ENCODE peak calls at places on chromosomes 7 and 10, in five cellular contexts. F is psoas muscle; I is endodermal cell; L is CD8-positive, alpha-beta memory T cell; C is CD4-positive, CD25-positive, alpha-beta regulatory T cell. V is an unnamed sample.
A peak's percentile ranks its signal among the peaks of the same experiment; 100 is the strongest.

GRCh38 chr7:21568762-21569161 is 25.9 kb downstream of the DNAH11 start:
- DNase-seq in F (no peak), L (no peak), C (peak; percentile 31), I (no peak), V (peak; percentile 8)

GRCh38 chr7:141675431-141676210 is 26.3 kb downstream of the DENND11 start:
- DNase-seq in C (peak; percentile 72), L (no peak), F (no peak), I (no peak), V (no peak)

GRCh38 chr10:125284875-125285597 is 124.7 kb upstream of the CTBP2 start:
- DNase-seq in L (no peak), C (no peak), I (no peak), F (no peak), V (peak; percentile 29)

GRCh38 chr10:2938869-2939268 is 128.5 kb upstream of the PFKP start:
- DNase-seq in C (no peak), L (no peak), F (no peak), I (no peak), V (no peak)

GRCh38 chr7:69953319-69954067 is 355.2 kb downstream of the AUTS2 start:
- DNase-seq in C (no peak), L (no peak), F (no peak), I (no peak), V (peak; percentile 71)

GRCh38 chr7:44565097-44565794 is 8.5 kb downstream of the DDX56 start:
- DNase-seq in L (peak; percentile 47), C (peak; percentile 60), I (peak; percentile 94), F (peak; percentile 71), V (no peak)

GRCh38 chr10:5168897-5169296 is 16.1 kb downstream of the AKR1C8 start:
- DNase-seq in L (no peak), C (peak; percentile 71), I (no peak), F (no peak), V (no peak)

GRCh38 chr10:93386496-93387369 is 95.4 kb downstream of the MYOF start:
- DNase-seq in C (peak; percentile 53), I (no peak), L (no peak), F (peak; percentile 17), V (no peak)

GRCh38 chr7:156780724-156781455 is 112.1 kb downstream of the LMBR1 start:
- DNase-seq in L (no peak), F (no peak), I (no peak), C (peak; percentile 39), V (no peak)

GRCh38 chr10:80405035-80405434 is 3.3 kb upstream of the PRXL2A start:
- DNase-seq in L (no peak), F (no peak), C (no peak), I (no peak), V (no peak)

GRCh38 chr7:2006231-2006771 is 226.4 kb downstream of the MAD1L1 start:
- DNase-seq in F (peak; percentile 6), C (no peak), L (no peak), I (no peak), V (no peak)

GRCh38 chr10:73998623-73999622 is 1.0 kb downstream of the VCL start:
- DNase-seq in F (peak; percentile 62), L (peak; percentile 17), I (peak; percentile 82), C (no peak), V (no peak)

GRCh38 chr7:3943779-3944520 is 642.9 kb downstream of the SDK1 start:
- DNase-seq in C (no peak), L (no peak), F (no peak), I (no peak), V (no peak)

GRCh38 chr7:66296001-66296521 is 90.9 kb downstream of the TPST1 start:
- DNase-seq in F (no peak), C (no peak), L (no peak), I (no peak), V (no peak)

GRCh38 chr10:101014966-101015581 is 15.5 kb downstream of the LZTS2 start:
- DNase-seq in C (no peak), I (no peak), L (no peak), F (no peak), V (no peak)

GRCh38 chr10:84876116-84876999 is 548.0 kb downstream of the CCSER2 start:
- DNase-seq in L (no peak), F (no peak), C (no peak), I (no peak), V (no peak)

GRCh38 chr7:117871778-117872538 is 1.3 kb downstream of the CTTNBP2 start:
- DNase-seq in L (no peak), I (peak; percentile 75), F (peak; percentile 20), C (no peak), V (no peak)
- H3K4me3 ChIP-seq in L (no peak overlapping the region), I (peak overlapping the region; percentile 86), F (peak overlapping the region; percentile 75), C (no peak overlapping the region), V (no peak overlapping the region)

DNA sequence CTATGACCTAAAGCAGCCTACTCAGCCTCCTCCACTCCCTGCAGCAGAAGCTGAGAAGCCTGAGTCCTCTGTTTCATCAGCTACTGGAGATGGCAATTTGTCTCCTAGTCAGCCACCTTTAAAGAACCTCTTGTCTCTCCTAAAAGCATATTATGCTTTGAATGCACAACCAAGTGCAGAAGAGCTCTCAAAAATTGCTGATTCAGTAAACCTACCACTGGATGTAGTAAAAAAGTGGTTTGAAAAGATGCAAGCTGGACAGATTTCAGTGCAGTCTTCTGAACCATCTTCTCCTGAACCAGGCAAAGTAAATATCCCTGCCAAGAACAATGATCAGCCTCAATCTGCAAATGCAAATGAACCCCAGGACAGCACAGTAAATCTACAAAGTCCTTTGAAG is 202.0 kb downstream of the ZEB1 start:
- DNase-seq in C (no peak), F (no peak), I (no peak), L (no peak), V (no peak)
- H3K4me3 ChIP-seq in C (no peak overlapping the region), F (no peak overlapping the region), I (no peak overlapping the region), L (no peak overlapping the region), V (no peak overlapping the region)

GRCh38 chr7:143013473-143013872 is 13.5 kb downstream of the OR9A2 start:
- DNase-seq in L (no peak), F (no peak), I (no peak), C (no peak), V (no peak)

GRCh38 chr7:143016996-143017395 is 9.9 kb downstream of the OR9A2 start:
- DNase-seq in L (no peak), F (no peak), C (no peak), I (no peak), V (no peak)

GRCh38 chr7:143013897-143014296 is 13.0 kb downstream of the OR9A2 start:
- DNase-seq in I (no peak), C (no peak), F (no peak), L (no peak), V (no peak)

GRCh38 chr7:143015926-143016490 is 10.9 kb downstream of the OR9A2 start:
- DNase-seq in F (no peak), C (no peak), L (no peak), I (no peak), V (no peak)

GRCh38 chr7:143015102-143015501 is 11.8 kb downstream of the OR9A2 start:
- DNase-seq in C (no peak), I (no peak), L (no peak), F (no peak), V (no peak)
- H3K4me3 ChIP-seq in C (no peak overlapping the region), I (no peak overlapping the region), L (no peak overlapping the region), F (no peak overlapping the region), V (no peak overlapping the region)

DNA sequence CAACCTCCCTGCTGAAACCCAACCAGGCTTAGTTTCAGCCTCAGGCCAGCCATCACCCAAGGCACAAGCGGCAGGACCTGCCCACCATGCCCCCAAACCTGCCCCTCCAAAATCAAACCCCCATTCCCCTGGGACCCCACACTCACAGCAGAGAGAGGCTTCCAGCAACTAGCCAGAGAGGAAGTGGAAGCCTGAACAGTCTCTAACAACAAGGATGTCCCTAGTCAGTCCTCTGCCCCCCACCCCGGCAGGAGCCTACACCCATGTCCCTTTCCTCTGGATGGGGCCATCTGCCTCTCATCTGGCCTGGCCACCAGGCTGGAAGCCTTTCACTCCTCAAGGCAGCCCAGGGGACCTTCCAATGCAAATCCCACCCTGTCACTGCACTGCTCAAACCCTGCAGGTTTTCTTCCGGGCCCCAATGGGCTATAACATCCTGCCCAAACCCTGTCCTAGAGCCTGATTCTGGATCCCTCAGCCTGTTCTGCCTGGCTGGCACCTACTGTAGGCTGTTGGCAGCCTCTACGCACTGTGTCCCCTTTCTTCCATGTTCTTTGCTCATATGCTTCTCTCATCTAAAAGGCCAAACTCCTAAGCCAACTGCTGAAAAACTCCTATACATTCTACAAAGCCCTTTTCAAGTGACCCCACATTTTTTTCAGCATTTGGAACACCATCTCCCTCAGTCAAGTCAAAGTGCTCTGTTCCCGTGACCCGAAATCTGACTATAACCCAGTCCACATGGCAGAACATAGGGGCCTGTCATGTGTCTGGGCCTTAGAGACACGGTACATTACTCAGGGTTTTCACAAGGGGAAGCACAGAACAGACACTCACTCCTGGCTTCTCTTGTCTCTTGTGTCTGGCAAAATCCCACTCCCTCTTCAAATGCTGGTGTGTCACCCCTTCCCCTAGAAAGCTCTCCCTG is 253.3 kb downstream of the TNS3 start:
- DNase-seq in C (no peak), I (no peak), F (no peak), L (no peak), V (no peak)
- H3K4me3 ChIP-seq in C (no peak overlapping the region), I (peak overlapping the region; percentile 69), F (peak overlapping the region; percentile 41), L (no peak overlapping the region), V (no peak overlapping the region)

GRCh38 chr10:103450201-103450695 is 1.9 kb downstream of the CALHM2 start:
- DNase-seq in I (no peak), L (no peak), F (no peak), C (no peak), V (no peak)
- H3K4me3 ChIP-seq in I (no peak overlapping the region), L (peak overlapping the region; percentile 78), F (peak overlapping the region; percentile 74), C (peak overlapping the region; percentile 91), V (no peak overlapping the region)

GRCh38 chr7:100215895-100216294 is 3.9 kb upstream of the PVRIG start:
- DNase-seq in L (no peak), C (no peak), F (no peak), I (no peak), V (no peak)
- H3K4me3 ChIP-seq in L (no peak overlapping the region), C (no peak overlapping the region), F (no peak overlapping the region), I (no peak overlapping the region), V (no peak overlapping the region)

GRCh38 chr7:87475359-87476178 is at the start of gene ABCB4:
- DNase-seq in C (no peak), I (peak; percentile 60), L (no peak), F (peak; percentile 28), V (no peak)
- H3K4me3 ChIP-seq in C (no peak within 1 kb of the TSS), I (peak within 1 kb of the TSS; percentile 68), L (no peak within 1 kb of the TSS), F (peak within 1 kb of the TSS; percentile 73), V (no peak within 1 kb of the TSS)

DNA sequence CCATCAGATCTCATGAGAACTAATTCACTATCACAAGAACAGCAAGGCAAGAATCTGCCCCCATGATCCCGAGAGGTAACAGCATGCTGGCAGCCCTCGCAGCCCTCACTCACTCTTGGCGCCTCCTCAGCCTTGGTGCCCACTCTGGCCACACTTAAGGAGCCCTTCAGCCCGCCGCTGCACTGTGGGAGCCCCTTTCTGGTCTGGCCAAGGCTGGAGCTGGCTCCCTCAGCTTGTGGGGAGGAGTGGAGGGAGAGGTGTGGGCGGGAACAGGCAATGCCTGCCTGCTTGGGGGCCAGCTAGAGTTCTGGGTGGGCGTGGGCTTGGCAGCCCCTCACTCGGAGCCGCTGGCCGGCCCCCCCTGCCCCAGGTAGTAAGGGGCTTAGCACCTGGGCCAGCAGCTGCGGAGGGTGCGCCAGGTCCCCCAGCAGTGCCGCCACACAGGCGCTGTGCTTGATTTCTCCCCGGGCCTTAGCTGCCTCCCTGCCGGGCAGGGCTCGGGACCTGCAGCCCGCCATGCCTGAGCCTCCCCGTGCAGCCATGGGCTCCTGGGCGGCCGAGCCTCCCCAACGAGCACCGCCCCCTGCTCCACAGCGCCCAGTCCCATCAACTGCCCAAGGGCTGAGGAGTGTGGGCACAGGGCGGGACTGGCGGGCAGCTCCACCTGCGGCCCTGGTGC is 24.0 kb upstream of the ZNF438 start:
- DNase-seq in L (no peak), F (no peak), I (no peak), C (no peak), V (no peak)
- H3K4me3 ChIP-seq in L (no peak overlapping the region), F (no peak overlapping the region), I (no peak overlapping the region), C (no peak overlapping the region), V (no peak overlapping the region)

GRCh38 chr10:7408494-7409044 is 2.3 kb downstream of the SFMBT2 start:
- DNase-seq in I (peak; percentile 83), L (peak; percentile 29), C (peak; percentile 49), F (peak; percentile 64), V (no peak)
- H3K4me3 ChIP-seq in I (peak overlapping the region; percentile 94), L (peak overlapping the region; percentile 96), C (peak overlapping the region; percentile 91), F (peak overlapping the region; percentile 77), V (peak overlapping the region; percentile 84)